ENCODE peak calls at places on chromosomes 7 and 10, in nine cellular contexts. W is NB4, B is epithelial cell of proximal tubule, V is stomach, E is left ventricle myocardium inferior, P is SJSA1, L is DND-41, R is endodermal cell, Z is brain microvascular endothelial cell. N is an unnamed sample.

GRCh38 chr7:46360811-46361210 is 439.7 kb upstream of the IGFBP3 start:
- DNase-seq in W (no peak), B (no peak), V (no peak), E (no peak), P (no peak), L (no peak), R (no peak), Z (no peak), N (no peak)

GRCh38 chr10:69179089-69179742 is 818 bp upstream of the SUPV3L1 start:
- DNase-seq in W (no peak), B (no peak), V (no peak), E (no peak), P (no peak), L (peak; percentile 15), R (peak; percentile 50), Z (no peak), N (no peak)

GRCh38 chr7:27101188-27101905 is 1.1 kb downstream of the HOXA2 start:
- DNase-seq in W (no peak), B (no peak), V (no peak), E (no peak), P (no peak), L (no peak), R (peak; percentile 72), Z (no peak), N (no peak)

GRCh38 chr7:121000091-121000983 is 11.8 kb downstream of the CPED1 start:
- DNase-seq in W (no peak), B (no peak), V (no peak), E (no peak), P (peak; percentile 68), L (peak; percentile 8), R (no peak), Z (peak; percentile 75), N (no peak)

GRCh38 chr10:52326382-52326781 is 12.3 kb downstream of the DKK1 start:
- DNase-seq in W (no peak), B (no peak), V (no peak), E (no peak), P (no peak), L (no peak), R (no peak), Z (no peak), N (no peak)

GRCh38 chr7:71739520-71740195 is 607.7 kb downstream of the GALNT17 start:
- DNase-seq in W (no peak), B (no peak), V (no peak), E (no peak), P (no peak), L (no peak), R (no peak), Z (no peak), N (no peak)

GRCh38 chr7:55572378-55573233 is at the start of gene VOPP1:
- DNase-seq in W (peak; percentile 82), B (no peak), V (peak; percentile 66), E (peak; percentile 69), P (peak; percentile 74), L (peak; percentile 75), R (peak; percentile 88), Z (peak; percentile 15), N (peak; percentile 50)

GRCh38 chr7:101399759-101400158 is 37.1 kb downstream of the COL26A1 start:
- DNase-seq in W (peak; percentile 40), B (no peak), V (no peak), E (no peak), P (no peak), L (no peak), R (no peak), Z (no peak), N (no peak)

GRCh38 chr10:75568721-75569120 is 137.3 kb downstream of the LRMDA start:
- DNase-seq in W (no peak), B (no peak), V (no peak), E (no peak), P (no peak), L (no peak), R (no peak), Z (no peak), N (no peak)

GRCh38 chr10:86658751-86659150 is 4.4 kb downstream of the OPN4 start:
- DNase-seq in W (no peak), B (no peak), V (no peak), E (no peak), P (no peak), L (no peak), R (peak; percentile 31), Z (no peak), N (no peak)

GRCh38 chr7:142298009-142298408 is 40.2 kb upstream of the PRSS58 start:
- DNase-seq in W (peak; percentile 43), B (no peak), V (no peak), E (no peak), P (peak; percentile 5), L (peak; percentile 32), R (peak; percentile 86), Z (no peak), N (peak; percentile 48)

GRCh38 chr7:4807708-4808420 is 32.4 kb downstream of the AP5Z1 start:
- DNase-seq in W (no peak), B (no peak), V (no peak), E (no peak), P (no peak), L (no peak), R (no peak), Z (no peak), N (no peak)

GRCh38 chr10:116272497-116273221 is at the start of gene GFRA1:
- DNase-seq in W (no peak), B (no peak), V (no peak), E (peak; percentile 27), P (peak; percentile 60), L (no peak), R (peak; percentile 85), Z (no peak), N (no peak)

GRCh38 chr10:30459283-30459682 is 25.3 kb downstream of the MAP3K8 start:
- DNase-seq in W (peak; percentile 91), B (no peak), V (no peak), E (peak; percentile 31), P (no peak), L (no peak), R (no peak), Z (peak; percentile 48), N (no peak)

GRCh38 chr7:24727165-24728120 is 29.8 kb downstream of the GSDME start:
- DNase-seq in W (peak; percentile 33), B (no peak), V (no peak), E (no peak), P (no peak), L (peak; percentile 58), R (no peak), Z (no peak), N (peak; percentile 48)

GRCh38 chr7:96933067-96933645 is 72.2 kb upstream of the DLX6 start:
- DNase-seq in W (no peak), B (no peak), V (no peak), E (no peak), P (peak; percentile 79), L (no peak), R (no peak), Z (no peak), N (no peak)

GRCh38 chr7:45682836-45683555 is 108.8 kb downstream of the ADCY1 start:
- DNase-seq in W (no peak), B (no peak), V (peak; percentile 10), E (no peak), P (no peak), L (no peak), R (peak; percentile 20), Z (no peak), N (no peak)

GRCh38 chr10:102408728-102409603 is 9.6 kb downstream of the PSD start:
- DNase-seq in W (no peak), B (no peak), V (no peak), E (no peak), P (no peak), L (peak; percentile 54), R (peak; percentile 78), Z (peak; percentile 17), N (no peak)

GRCh38 chr7:33421384-33421783 is 292.0 kb downstream of the BBS9 start:
- DNase-seq in W (no peak), B (no peak), V (no peak), E (no peak), P (no peak), L (no peak), R (no peak), Z (no peak), N (no peak)

GRCh38 chr10:96618648-96619047 is 31.8 kb upstream of the TM9SF3 start:
- DNase-seq in W (no peak), B (no peak), V (peak; percentile 74), E (peak; percentile 36), P (no peak), L (no peak), R (peak; percentile 50), Z (no peak), N (no peak)

GRCh38 chr10:71771821-71772617 is 1.3 kb downstream of the VSIR start:
- DNase-seq in W (peak; percentile 75), B (no peak), V (peak; percentile 54), E (peak; percentile 72), P (peak; percentile 60), L (no peak), R (no peak), Z (peak; percentile 43), N (no peak)
- H3K4me3 ChIP-seq in W (peak overlapping the region; percentile 62), B (no peak overlapping the region), V (peak overlapping the region; percentile 70), E (peak overlapping the region; percentile 96), P (peak overlapping the region; percentile 61), L (no peak overlapping the region), R (no peak overlapping the region), Z (no peak overlapping the region), N (no peak overlapping the region)

DNA sequence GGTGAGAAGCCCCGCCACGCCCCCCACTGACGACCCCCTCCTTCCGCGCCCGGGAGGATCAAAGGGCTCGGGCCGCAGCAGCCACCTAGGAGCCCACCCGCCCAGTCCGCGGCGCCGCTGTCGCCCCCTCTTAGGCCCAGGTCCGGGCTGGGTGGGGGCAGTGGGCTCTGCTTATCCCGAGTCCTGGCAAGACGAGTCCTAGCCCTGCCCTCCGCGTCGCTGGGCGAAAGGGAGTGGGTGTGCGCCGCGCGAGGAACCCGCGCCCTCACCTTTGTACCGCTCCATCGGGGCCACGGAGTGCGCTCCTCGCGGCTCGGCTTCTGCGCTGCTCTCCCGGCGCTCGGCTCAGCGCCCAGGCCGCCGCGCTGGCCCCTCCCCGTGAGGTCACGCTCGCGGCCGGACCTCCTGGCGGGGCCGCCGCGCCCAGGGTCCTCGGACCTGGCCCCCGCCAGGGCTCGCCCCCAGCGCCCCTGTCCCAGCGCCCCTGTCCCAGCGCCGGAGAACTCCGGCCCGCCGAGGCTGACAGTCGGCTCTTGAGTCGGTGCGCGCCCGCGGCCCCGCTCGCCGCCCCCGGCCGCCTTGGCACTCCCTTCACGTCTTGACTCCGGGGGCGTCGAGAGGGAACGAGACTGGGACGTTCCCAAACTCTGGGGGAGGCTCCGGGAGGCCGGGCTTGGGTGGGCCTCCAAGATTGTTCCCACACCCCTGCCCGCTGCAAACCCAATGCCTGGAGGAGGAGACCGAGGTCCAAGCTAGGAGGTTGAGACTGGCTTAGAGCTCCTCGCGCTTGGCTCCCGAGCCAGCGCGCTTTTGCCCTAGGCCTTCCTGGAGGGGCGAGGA is at the start of gene AFAP1L2:
- DNase-seq in W (no peak), B (no peak), V (peak; percentile 57), E (peak; percentile 50), P (no peak), L (no peak), R (peak; percentile 82), Z (no peak), N (no peak)
- H3K4me3 ChIP-seq in W (no peak within 1 kb of the TSS), B (peak within 1 kb of the TSS; percentile 56), V (peak within 1 kb of the TSS; percentile 55), E (peak within 1 kb of the TSS; percentile 75), P (peak within 1 kb of the TSS; percentile 44), L (no peak within 1 kb of the TSS), R (peak within 1 kb of the TSS; percentile 71), Z (peak within 1 kb of the TSS; percentile 33), N (no peak within 1 kb of the TSS)

GRCh38 chr7:130397472-130397871 is 17.2 kb downstream of the CPA1 start:
- DNase-seq in W (no peak), B (no peak), V (no peak), E (no peak), P (no peak), L (no peak), R (no peak), Z (no peak), N (no peak)
- H3K4me3 ChIP-seq in W (no peak overlapping the region), B (no peak overlapping the region), V (no peak overlapping the region), E (no peak overlapping the region), P (no peak overlapping the region), L (no peak overlapping the region), R (no peak overlapping the region), Z (no peak overlapping the region), N (no peak overlapping the region)

GRCh38 chr7:44063547-44063893 is 1.8 kb downstream of the PGAM2 start:
- DNase-seq in W (no peak), B (no peak), V (no peak), E (no peak), P (no peak), L (no peak), R (peak; percentile 68), Z (no peak), N (no peak)
- H3K4me3 ChIP-seq in W (no peak overlapping the region), B (no peak overlapping the region), V (no peak overlapping the region), E (peak overlapping the region; percentile 74), P (no peak overlapping the region), L (no peak overlapping the region), R (no peak overlapping the region), Z (no peak overlapping the region), N (no peak overlapping the region)

N was measured in Jurkat, Clone E6-1.